ENCODE peak calls at places on chromosomes 11 and 22, in four cellular contexts. One of them, this sample, is unnamed.

GRCh38 chr22:27240298-27240885 is 561.2 kb downstream of the MN1 start:
- DNase-seq in progenitor cell of endocrine pancreas: no peak
- DNase-seq in cardiac fibroblast: no peak
- DNase-seq in A673: no peak
- DNase-seq in this sample: no peak

GRCh38 chr22:23119492-23120414 is 22.0 kb downstream of the RSPH14 start:
- DNase-seq in A673: no peak
- DNase-seq in progenitor cell of endocrine pancreas: no peak
- DNase-seq in cardiac fibroblast: no peak
- DNase-seq in this sample: no peak

GRCh38 chr22:34975721-34976120 is 90.2 kb upstream of the ISX start:
- DNase-seq in cardiac fibroblast: no peak
- DNase-seq in A673: no peak
- DNase-seq in progenitor cell of endocrine pancreas: no peak
- DNase-seq in this sample: no peak

GRCh38 chr22:48940988-48941902 is 886.4 kb downstream of the BRD1 start:
- DNase-seq in progenitor cell of endocrine pancreas: no peak
- DNase-seq in A673: no peak
- DNase-seq in cardiac fibroblast: no peak
- DNase-seq in this sample: peak

GRCh38 chr11:69573751-69574382 is 67.1 kb upstream of the CCND1 start:
- DNase-seq in progenitor cell of endocrine pancreas: no peak
- DNase-seq in cardiac fibroblast: no peak
- DNase-seq in A673: no peak
- DNase-seq in this sample: no peak

GRCh38 chr11:128846985-128847384 is 20.1 kb downstream of the KCNJ1 start:
- DNase-seq in cardiac fibroblast: no peak
- DNase-seq in progenitor cell of endocrine pancreas: no peak
- DNase-seq in A673: no peak
- DNase-seq in this sample: no peak

GRCh38 chr22:29609139-29609538 is 5.7 kb downstream of the NF2 start:
- DNase-seq in progenitor cell of endocrine pancreas: no peak
- DNase-seq in cardiac fibroblast: no peak
- DNase-seq in A673: no peak
- DNase-seq in this sample: no peak

GRCh38 chr11:9660886-9661285 is 3.0 kb upstream of the SWAP70 start:
- DNase-seq in A673: no peak
- DNase-seq in cardiac fibroblast: no peak
- DNase-seq in progenitor cell of endocrine pancreas: no peak
- DNase-seq in this sample: no peak

GRCh38 chr11:47611240-47611863 is 17.1 kb upstream of the C1QTNF4 start:
- DNase-seq in progenitor cell of endocrine pancreas: no peak
- DNase-seq in A673: no peak
- DNase-seq in cardiac fibroblast: no peak
- DNase-seq in this sample: no peak

GRCh38 chr22:39215430-39216142 is 29.2 kb downstream of the PDGFB start:
- DNase-seq in cardiac fibroblast: no peak
- DNase-seq in A673: no peak
- DNase-seq in progenitor cell of endocrine pancreas: no peak
- DNase-seq in this sample: no peak

GRCh38 chr11:71489311-71490043 is 36.5 kb downstream of the NADSYN1 start:
- DNase-seq in cardiac fibroblast: peak
- DNase-seq in A673: no peak
- DNase-seq in progenitor cell of endocrine pancreas: no peak
- DNase-seq in this sample: no peak

DNA sequence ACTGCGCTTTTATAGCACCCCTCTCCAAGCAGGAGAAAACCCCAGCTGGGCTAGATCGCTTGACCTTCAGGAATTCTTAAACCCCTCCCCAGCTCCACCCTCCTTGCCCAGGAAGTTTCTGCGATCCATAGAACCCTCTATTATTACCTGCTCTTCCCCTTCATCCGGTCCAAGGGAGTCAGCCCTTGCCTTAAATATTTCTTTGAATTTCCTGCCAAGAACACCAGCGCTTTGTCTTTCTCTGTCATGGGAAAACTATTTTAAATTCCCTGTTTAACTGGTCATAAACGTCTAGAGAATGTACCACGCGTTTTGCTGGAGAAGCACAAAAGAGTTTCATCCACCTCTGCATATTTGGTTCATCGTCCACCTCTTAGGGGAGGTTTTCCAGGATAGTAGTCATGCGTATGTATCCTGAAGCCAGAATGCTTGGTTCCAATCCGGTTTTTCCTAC is 522 bp upstream of the TRAF6 start:
- DNase-seq in progenitor cell of endocrine pancreas: no peak
- DNase-seq in cardiac fibroblast: peak
- DNase-seq in A673: no peak
- DNase-seq in this sample: no peak
- TF ChIP-seq CTCF in progenitor cell of endocrine pancreas: no peak
- TF ChIP-seq CTCF in cardiac fibroblast: no peak
- TF ChIP-seq CTCF in A673: no peak
- TF ChIP-seq CTCF in this sample: no peak

GRCh38 chr22:44329179-44329796 is 16.5 kb upstream of the SHISAL1 start:
- DNase-seq in progenitor cell of endocrine pancreas: no peak
- DNase-seq in A673: peak
- DNase-seq in cardiac fibroblast: peak
- DNase-seq in this sample: no peak
- TF ChIP-seq CTCF in progenitor cell of endocrine pancreas: no peak
- TF ChIP-seq CTCF in A673: no peak
- TF ChIP-seq CTCF in cardiac fibroblast: no peak
- TF ChIP-seq CTCF in this sample: no peak

GRCh38 chr22:42726811-42727210 is 6.1 kb upstream of the A4GALT start:
- DNase-seq in A673: no peak
- DNase-seq in cardiac fibroblast: no peak
- DNase-seq in progenitor cell of endocrine pancreas: no peak
- DNase-seq in this sample: no peak
- TF ChIP-seq CTCF in A673: no peak
- TF ChIP-seq CTCF in cardiac fibroblast: no peak
- TF ChIP-seq CTCF in progenitor cell of endocrine pancreas: no peak
- TF ChIP-seq CTCF in this sample: no peak

DNA sequence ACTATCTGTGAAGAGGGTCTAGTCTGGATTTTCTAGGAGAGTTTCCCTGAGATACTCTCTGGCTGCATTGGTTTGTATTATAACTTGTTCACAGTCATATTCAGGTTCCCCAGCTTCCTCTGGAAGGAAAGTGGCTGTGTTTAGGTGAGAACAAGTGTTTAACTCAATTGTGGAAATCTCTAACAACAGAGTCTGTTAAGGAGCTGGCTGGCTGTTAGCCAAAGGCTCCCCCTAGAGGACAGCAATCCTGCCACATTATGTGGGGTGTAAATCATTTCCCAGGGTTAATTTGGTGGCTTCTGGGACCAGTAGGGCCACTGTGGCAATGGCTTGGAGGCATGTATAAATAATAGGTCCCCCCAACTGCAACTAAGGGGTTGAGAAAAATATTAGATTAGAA is 18.4 kb downstream of the MS4A6E start:
- DNase-seq in cardiac fibroblast: no peak
- DNase-seq in progenitor cell of endocrine pancreas: no peak
- DNase-seq in A673: peak
- DNase-seq in this sample: no peak
- TF ChIP-seq CTCF in cardiac fibroblast: no peak
- TF ChIP-seq CTCF in progenitor cell of endocrine pancreas: peak
- TF ChIP-seq CTCF in A673: peak
- TF ChIP-seq CTCF in this sample: peak

DNA sequence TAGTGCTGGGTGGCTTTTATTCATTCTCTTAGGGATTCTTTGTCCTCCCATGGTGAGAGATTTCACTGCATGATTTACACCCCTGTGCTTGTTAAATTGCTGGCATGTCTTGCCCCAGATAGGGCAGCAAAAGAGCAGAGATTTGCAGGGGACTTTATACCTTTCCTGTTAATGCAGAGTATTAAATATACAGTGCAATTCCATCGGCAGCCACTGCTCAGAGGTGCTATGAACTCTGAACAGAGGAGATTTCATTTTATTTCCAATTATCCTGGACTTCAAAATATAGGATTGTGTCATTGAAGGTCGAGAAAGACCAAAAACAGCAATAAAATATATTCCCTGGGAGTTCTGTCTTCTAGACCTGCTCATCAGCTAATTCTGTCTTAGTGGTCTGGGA is 263.4 kb upstream of the NCAM1 start:
- DNase-seq in cardiac fibroblast: no peak
- DNase-seq in A673: no peak
- DNase-seq in progenitor cell of endocrine pancreas: no peak
- DNase-seq in this sample: no peak
- TF ChIP-seq CTCF in cardiac fibroblast: no peak
- TF ChIP-seq CTCF in A673: peak
- TF ChIP-seq CTCF in progenitor cell of endocrine pancreas: no peak
- TF ChIP-seq CTCF in this sample: peak

GRCh38 chr11:201936-202335 is 5.3 kb downstream of the BET1L start:
- DNase-seq in progenitor cell of endocrine pancreas: no peak
- DNase-seq in A673: no peak
- DNase-seq in cardiac fibroblast: no peak
- DNase-seq in this sample: no peak

GRCh38 chr11:203056-203944 is 3.9 kb downstream of the BET1L start:
- DNase-seq in progenitor cell of endocrine pancreas: no peak
- DNase-seq in A673: no peak
- DNase-seq in cardiac fibroblast: no peak
- DNase-seq in this sample: no peak

GRCh38 chr11:200224-201003 is 6.8 kb downstream of the BET1L start:
- DNase-seq in A673: no peak
- DNase-seq in cardiac fibroblast: no peak
- DNase-seq in progenitor cell of endocrine pancreas: no peak
- DNase-seq in this sample: no peak

GRCh38 chr11:203945-204586 is 3.1 kb downstream of the BET1L start:
- DNase-seq in progenitor cell of endocrine pancreas: no peak
- DNase-seq in cardiac fibroblast: no peak
- DNase-seq in A673: no peak
- DNase-seq in this sample: peak

GRCh38 chr11:202490-202889 is 4.7 kb downstream of the BET1L start:
- DNase-seq in cardiac fibroblast: no peak
- DNase-seq in A673: no peak
- DNase-seq in progenitor cell of endocrine pancreas: no peak
- DNase-seq in this sample: no peak
- TF ChIP-seq CTCF in cardiac fibroblast: no peak
- TF ChIP-seq CTCF in A673: no peak
- TF ChIP-seq CTCF in progenitor cell of endocrine pancreas: no peak
- TF ChIP-seq CTCF in this sample: no peak

GRCh38 chr11:117423046-117423575 is 95.5 kb downstream of the CEP164 start:
- DNase-seq in progenitor cell of endocrine pancreas: no peak
- DNase-seq in A673: no peak
- DNase-seq in cardiac fibroblast: no peak
- DNase-seq in this sample: no peak
- TF ChIP-seq CTCF in progenitor cell of endocrine pancreas: no peak
- TF ChIP-seq CTCF in A673: no peak
- TF ChIP-seq CTCF in cardiac fibroblast: no peak
- TF ChIP-seq CTCF in this sample: no peak

This sample was measured in mesothelial cell of epicardium.